ENCODE peak calls at places on chromosomes 4 and X, in seven cellular contexts. One of them, this sample, is unnamed.

GRCh38 chr4:71595576-71596108 is 188.2 kb downstream of the GC start:
- DNase-seq in astrocyte of the spinal cord: no peak
- DNase-seq in T-helper 2 cell: no peak
- DNase-seq in HTR-8/SVneo: no peak
- DNase-seq in kidney glomerular epithelial cell: no peak
- DNase-seq in stimulated activated CD4-positive, alpha-beta T cell treated with anti-CD3 and anti-CD28 coated beads, Interleukin-15, amount 100 ng/mL, for 1 hour: no peak
- DNase-seq in iPS DF 6.9: no peak
- DNase-seq in this sample: no peak

GRCh38 chr4:176638992-176639391 is 153.7 kb downstream of the VEGFC start:
- DNase-seq in astrocyte of the spinal cord: no peak
- DNase-seq in T-helper 2 cell: no peak
- DNase-seq in HTR-8/SVneo: no peak
- DNase-seq in kidney glomerular epithelial cell: no peak
- DNase-seq in stimulated activated CD4-positive, alpha-beta T cell treated with anti-CD3 and anti-CD28 coated beads, Interleukin-15, amount 100 ng/mL, for 1 hour: no peak
- DNase-seq in iPS DF 6.9: no peak
- DNase-seq in this sample: no peak

GRCh38 chrX:72107320-72107719 is 24.4 kb downstream of the RTL5 start:
- DNase-seq in astrocyte of the spinal cord: no peak
- DNase-seq in T-helper 2 cell: no peak
- DNase-seq in HTR-8/SVneo: peak
- DNase-seq in kidney glomerular epithelial cell: no peak
- DNase-seq in stimulated activated CD4-positive, alpha-beta T cell treated with anti-CD3 and anti-CD28 coated beads, Interleukin-15, amount 100 ng/mL, for 1 hour: no peak
- DNase-seq in iPS DF 6.9: no peak
- DNase-seq in this sample: no peak

GRCh38 chr4:95548738-95549245 is at the start of gene UNC5C:
- DNase-seq in astrocyte of the spinal cord: peak
- DNase-seq in T-helper 2 cell: peak
- DNase-seq in HTR-8/SVneo: peak
- DNase-seq in kidney glomerular epithelial cell: peak
- DNase-seq in stimulated activated CD4-positive, alpha-beta T cell treated with anti-CD3 and anti-CD28 coated beads, Interleukin-15, amount 100 ng/mL, for 1 hour: no peak
- DNase-seq in iPS DF 6.9: no peak
- DNase-seq in this sample: no peak

GRCh38 chrX:85001344-85001743 is 2.3 kb upstream of the APOOL start:
- DNase-seq in astrocyte of the spinal cord: no peak
- DNase-seq in T-helper 2 cell: no peak
- DNase-seq in HTR-8/SVneo: no peak
- DNase-seq in kidney glomerular epithelial cell: no peak
- DNase-seq in stimulated activated CD4-positive, alpha-beta T cell treated with anti-CD3 and anti-CD28 coated beads, Interleukin-15, amount 100 ng/mL, for 1 hour: no peak
- DNase-seq in iPS DF 6.9: no peak
- DNase-seq in this sample: no peak

GRCh38 chrX:69300323-69300722 is 135.1 kb upstream of the PJA1 start:
- DNase-seq in astrocyte of the spinal cord: no peak
- DNase-seq in T-helper 2 cell: no peak
- DNase-seq in HTR-8/SVneo: no peak
- DNase-seq in kidney glomerular epithelial cell: no peak
- DNase-seq in stimulated activated CD4-positive, alpha-beta T cell treated with anti-CD3 and anti-CD28 coated beads, Interleukin-15, amount 100 ng/mL, for 1 hour: no peak
- DNase-seq in iPS DF 6.9: no peak
- DNase-seq in this sample: no peak

GRCh38 chr4:17512973-17513665 is 1.2 kb upstream of the QDPR start:
- DNase-seq in astrocyte of the spinal cord: no peak
- DNase-seq in T-helper 2 cell: no peak
- DNase-seq in HTR-8/SVneo: no peak
- DNase-seq in kidney glomerular epithelial cell: no peak
- DNase-seq in stimulated activated CD4-positive, alpha-beta T cell treated with anti-CD3 and anti-CD28 coated beads, Interleukin-15, amount 100 ng/mL, for 1 hour: no peak
- DNase-seq in iPS DF 6.9: no peak
- DNase-seq in this sample: no peak

GRCh38 chr4:182604161-182604591 is 313.0 kb downstream of the DCTD start:
- DNase-seq in astrocyte of the spinal cord: peak
- DNase-seq in T-helper 2 cell: no peak
- DNase-seq in HTR-8/SVneo: no peak
- DNase-seq in kidney glomerular epithelial cell: no peak
- DNase-seq in stimulated activated CD4-positive, alpha-beta T cell treated with anti-CD3 and anti-CD28 coated beads, Interleukin-15, amount 100 ng/mL, for 1 hour: no peak
- DNase-seq in iPS DF 6.9: no peak
- DNase-seq in this sample: no peak

GRCh38 chrX:34656842-34657780 is at the start of gene TMEM47:
- DNase-seq in astrocyte of the spinal cord: peak
- DNase-seq in T-helper 2 cell: peak
- DNase-seq in HTR-8/SVneo: peak
- DNase-seq in kidney glomerular epithelial cell: no peak
- DNase-seq in stimulated activated CD4-positive, alpha-beta T cell treated with anti-CD3 and anti-CD28 coated beads, Interleukin-15, amount 100 ng/mL, for 1 hour: no peak
- DNase-seq in iPS DF 6.9: peak
- DNase-seq in this sample: no peak

GRCh38 chrX:81662381-81662780 is 460.5 kb downstream of the SH3BGRL start:
- DNase-seq in astrocyte of the spinal cord: no peak
- DNase-seq in T-helper 2 cell: no peak
- DNase-seq in HTR-8/SVneo: no peak
- DNase-seq in kidney glomerular epithelial cell: no peak
- DNase-seq in stimulated activated CD4-positive, alpha-beta T cell treated with anti-CD3 and anti-CD28 coated beads, Interleukin-15, amount 100 ng/mL, for 1 hour: no peak
- DNase-seq in iPS DF 6.9: no peak
- DNase-seq in this sample: no peak

GRCh38 chr4:82643994-82644730 is 82.4 kb upstream of the TMEM150C start:
- DNase-seq in astrocyte of the spinal cord: peak
- DNase-seq in T-helper 2 cell: no peak
- DNase-seq in HTR-8/SVneo: no peak
- DNase-seq in kidney glomerular epithelial cell: peak
- DNase-seq in stimulated activated CD4-positive, alpha-beta T cell treated with anti-CD3 and anti-CD28 coated beads, Interleukin-15, amount 100 ng/mL, for 1 hour: no peak
- DNase-seq in iPS DF 6.9: no peak
- DNase-seq in this sample: no peak

GRCh38 chr4:173367285-173367684 is 3.5 kb upstream of the SAP30 start:
- DNase-seq in astrocyte of the spinal cord: peak
- DNase-seq in T-helper 2 cell: peak
- DNase-seq in HTR-8/SVneo: no peak
- DNase-seq in kidney glomerular epithelial cell: no peak
- DNase-seq in stimulated activated CD4-positive, alpha-beta T cell treated with anti-CD3 and anti-CD28 coated beads, Interleukin-15, amount 100 ng/mL, for 1 hour: no peak
- DNase-seq in iPS DF 6.9: no peak
- DNase-seq in this sample: no peak

GRCh38 chr4:7661846-7662506 is 227.2 kb upstream of the PSAPL1 start:
- DNase-seq in astrocyte of the spinal cord: no peak
- DNase-seq in T-helper 2 cell: no peak
- DNase-seq in HTR-8/SVneo: no peak
- DNase-seq in kidney glomerular epithelial cell: no peak
- DNase-seq in stimulated activated CD4-positive, alpha-beta T cell treated with anti-CD3 and anti-CD28 coated beads, Interleukin-15, amount 100 ng/mL, for 1 hour: no peak
- DNase-seq in iPS DF 6.9: no peak
- DNase-seq in this sample: no peak

GRCh38 chr4:149790172-149790907 is 25.3 kb downstream of the IQCM start:
- DNase-seq in astrocyte of the spinal cord: no peak
- DNase-seq in T-helper 2 cell: no peak
- DNase-seq in HTR-8/SVneo: no peak
- DNase-seq in kidney glomerular epithelial cell: no peak
- DNase-seq in stimulated activated CD4-positive, alpha-beta T cell treated with anti-CD3 and anti-CD28 coated beads, Interleukin-15, amount 100 ng/mL, for 1 hour: no peak
- DNase-seq in iPS DF 6.9: no peak
- DNase-seq in this sample: no peak

GRCh38 chrX:119502727-119503483 is 34.7 kb downstream of the SLC25A5 start:
- DNase-seq in astrocyte of the spinal cord: peak
- DNase-seq in T-helper 2 cell: peak
- DNase-seq in HTR-8/SVneo: no peak
- DNase-seq in kidney glomerular epithelial cell: no peak
- DNase-seq in stimulated activated CD4-positive, alpha-beta T cell treated with anti-CD3 and anti-CD28 coated beads, Interleukin-15, amount 100 ng/mL, for 1 hour: no peak
- DNase-seq in iPS DF 6.9: no peak
- DNase-seq in this sample: no peak

GRCh38 chr4:148335133-148335532 is 107.1 kb downstream of the NR3C2 start:
- DNase-seq in astrocyte of the spinal cord: no peak
- DNase-seq in T-helper 2 cell: no peak
- DNase-seq in HTR-8/SVneo: no peak
- DNase-seq in kidney glomerular epithelial cell: no peak
- DNase-seq in stimulated activated CD4-positive, alpha-beta T cell treated with anti-CD3 and anti-CD28 coated beads, Interleukin-15, amount 100 ng/mL, for 1 hour: no peak
- DNase-seq in iPS DF 6.9: no peak
- DNase-seq in this sample: no peak

GRCh38 chr4:16582526-16582925 is 315.9 kb downstream of the LDB2 start:
- DNase-seq in astrocyte of the spinal cord: no peak
- DNase-seq in T-helper 2 cell: no peak
- DNase-seq in HTR-8/SVneo: no peak
- DNase-seq in kidney glomerular epithelial cell: no peak
- DNase-seq in stimulated activated CD4-positive, alpha-beta T cell treated with anti-CD3 and anti-CD28 coated beads, Interleukin-15, amount 100 ng/mL, for 1 hour: no peak
- DNase-seq in iPS DF 6.9: peak
- DNase-seq in this sample: no peak

GRCh38 chr4:176548571-176548970 is 228.8 kb downstream of the SPCS3 start:
- DNase-seq in astrocyte of the spinal cord: peak
- DNase-seq in T-helper 2 cell: no peak
- DNase-seq in HTR-8/SVneo: peak
- DNase-seq in kidney glomerular epithelial cell: peak
- DNase-seq in stimulated activated CD4-positive, alpha-beta T cell treated with anti-CD3 and anti-CD28 coated beads, Interleukin-15, amount 100 ng/mL, for 1 hour: no peak
- DNase-seq in iPS DF 6.9: no peak
- DNase-seq in this sample: no peak

GRCh38 chr4:127856485-127857447 is 23.9 kb upstream of the PLK4 start:
- DNase-seq in astrocyte of the spinal cord: peak
- DNase-seq in T-helper 2 cell: no peak
- DNase-seq in HTR-8/SVneo: no peak
- DNase-seq in kidney glomerular epithelial cell: no peak
- DNase-seq in stimulated activated CD4-positive, alpha-beta T cell treated with anti-CD3 and anti-CD28 coated beads, Interleukin-15, amount 100 ng/mL, for 1 hour: no peak
- DNase-seq in iPS DF 6.9: no peak
- DNase-seq in this sample: no peak

This sample was measured in central memory CD8-positive, alpha-beta T cell.